ENCODE peak calls at places on chromosomes 12 and 14, in nine cellular contexts. One of them, this sample, is unnamed.

GRCh38 chr12:47419500-47419899 is 286.3 kb downstream of the RPAP3 start:
- DNase-seq in RWPE1: no peak
- DNase-seq in NB4: no peak
- DNase-seq in lung: no peak
- DNase-seq in mammary epithelial cell: peak; percentile 32
- DNase-seq in testis: no peak
- DNase-seq in body of pancreas: no peak
- DNase-seq in endothelial cell: no peak
- DNase-seq in GM20000: no peak
- DNase-seq in this sample: no peak

GRCh38 chr12:128784030-128784770 is 39.6 kb downstream of the SLC15A4 start:
- DNase-seq in RWPE1: no peak
- DNase-seq in GM20000: no peak
- DNase-seq in endothelial cell: no peak
- DNase-seq in mammary epithelial cell: no peak
- DNase-seq in NB4: no peak
- DNase-seq in testis: peak; percentile 96
- DNase-seq in lung: no peak
- DNase-seq in body of pancreas: no peak
- DNase-seq in this sample: no peak

GRCh38 chr12:14403711-14404164 is 38.3 kb downstream of the ATF7IP start:
- DNase-seq in NB4: no peak
- DNase-seq in GM20000: peak; percentile 34
- DNase-seq in mammary epithelial cell: peak; percentile 59
- DNase-seq in body of pancreas: peak; percentile 72
- DNase-seq in endothelial cell: no peak
- DNase-seq in testis: no peak
- DNase-seq in lung: no peak
- DNase-seq in RWPE1: peak; percentile 16
- DNase-seq in this sample: no peak

GRCh38 chr12:31339831-31340622 is 14.1 kb upstream of the SINHCAF start:
- DNase-seq in RWPE1: no peak
- DNase-seq in lung: no peak
- DNase-seq in NB4: no peak
- DNase-seq in GM20000: no peak
- DNase-seq in body of pancreas: no peak
- DNase-seq in testis: no peak
- DNase-seq in endothelial cell: no peak
- DNase-seq in mammary epithelial cell: no peak
- DNase-seq in this sample: peak; percentile 75

GRCh38 chr14:99393059-99393655 is 87.5 kb downstream of the SETD3 start:
- DNase-seq in RWPE1: peak; percentile 51
- DNase-seq in mammary epithelial cell: peak; percentile 20
- DNase-seq in endothelial cell: peak; percentile 63
- DNase-seq in lung: no peak
- DNase-seq in NB4: peak; percentile 47
- DNase-seq in body of pancreas: peak; percentile 27
- DNase-seq in GM20000: peak; percentile 61
- DNase-seq in testis: peak; percentile 41
- DNase-seq in this sample: peak; percentile 86

GRCh38 chr12:29676676-29677075 is 107.1 kb downstream of the TMTC1 start:
- DNase-seq in body of pancreas: no peak
- DNase-seq in lung: no peak
- DNase-seq in NB4: no peak
- DNase-seq in endothelial cell: no peak
- DNase-seq in mammary epithelial cell: no peak
- DNase-seq in testis: no peak
- DNase-seq in RWPE1: no peak
- DNase-seq in GM20000: no peak
- DNase-seq in this sample: no peak

GRCh38 chr12:121927798-121928197 is 9.4 kb downstream of the CFAP251 start:
- DNase-seq in testis: no peak
- DNase-seq in lung: no peak
- DNase-seq in GM20000: no peak
- DNase-seq in mammary epithelial cell: no peak
- DNase-seq in body of pancreas: no peak
- DNase-seq in NB4: no peak
- DNase-seq in endothelial cell: no peak
- DNase-seq in RWPE1: no peak
- DNase-seq in this sample: peak; percentile 44

GRCh38 chr12:9098115-9098452 is 17.6 kb downstream of the A2M start:
- DNase-seq in RWPE1: no peak
- DNase-seq in lung: no peak
- DNase-seq in mammary epithelial cell: no peak
- DNase-seq in NB4: no peak
- DNase-seq in endothelial cell: no peak
- DNase-seq in testis: no peak
- DNase-seq in body of pancreas: no peak
- DNase-seq in GM20000: no peak
- DNase-seq in this sample: no peak

GRCh38 chr12:51621155-51621922 is 30.3 kb downstream of the SCN8A start:
- DNase-seq in NB4: no peak
- DNase-seq in endothelial cell: no peak
- DNase-seq in testis: no peak
- DNase-seq in GM20000: no peak
- DNase-seq in RWPE1: no peak
- DNase-seq in mammary epithelial cell: no peak
- DNase-seq in body of pancreas: no peak
- DNase-seq in lung: no peak
- DNase-seq in this sample: no peak

GRCh38 chr14:101017806-101018560 is 114.5 kb upstream of the RTL1 start:
- DNase-seq in NB4: no peak
- DNase-seq in mammary epithelial cell: no peak
- DNase-seq in testis: no peak
- DNase-seq in endothelial cell: peak; percentile 0
- DNase-seq in lung: peak; percentile 23
- DNase-seq in GM20000: no peak
- DNase-seq in RWPE1: no peak
- DNase-seq in body of pancreas: peak; percentile 1
- DNase-seq in this sample: peak; percentile 22

GRCh38 chr12:24562761-24563392 is 386.0 kb downstream of the BCAT1 start:
- DNase-seq in endothelial cell: peak; percentile 56
- DNase-seq in body of pancreas: no peak
- DNase-seq in RWPE1: no peak
- DNase-seq in NB4: no peak
- DNase-seq in GM20000: peak; percentile 58
- DNase-seq in mammary epithelial cell: peak; percentile 32
- DNase-seq in lung: no peak
- DNase-seq in testis: peak; percentile 44
- DNase-seq in this sample: peak; percentile 89

GRCh38 chr14:89702151-89702936 is 252.2 kb downstream of the EFCAB11 start:
- DNase-seq in body of pancreas: peak; percentile 42
- DNase-seq in RWPE1: no peak
- DNase-seq in NB4: no peak
- DNase-seq in mammary epithelial cell: no peak
- DNase-seq in GM20000: no peak
- DNase-seq in endothelial cell: no peak
- DNase-seq in testis: peak; percentile 54
- DNase-seq in lung: no peak
- DNase-seq in this sample: no peak

GRCh38 chr12:57239587-57240068 is 10.1 kb downstream of the SHMT2 start:
- DNase-seq in testis: no peak
- DNase-seq in endothelial cell: no peak
- DNase-seq in body of pancreas: no peak
- DNase-seq in NB4: no peak
- DNase-seq in lung: no peak
- DNase-seq in GM20000: peak; percentile 22
- DNase-seq in mammary epithelial cell: peak; percentile 17
- DNase-seq in RWPE1: no peak
- DNase-seq in this sample: peak; percentile 72

GRCh38 chr14:100714205-100714781 is 12.4 kb upstream of the DLK1 start:
- DNase-seq in RWPE1: no peak
- DNase-seq in testis: no peak
- DNase-seq in NB4: peak; percentile 85
- DNase-seq in lung: no peak
- DNase-seq in body of pancreas: no peak
- DNase-seq in GM20000: no peak
- DNase-seq in mammary epithelial cell: no peak
- DNase-seq in endothelial cell: no peak
- DNase-seq in this sample: no peak

GRCh38 chr14:23078692-23079116 is 16.2 kb downstream of the ACIN1 start:
- DNase-seq in testis: peak; percentile 66
- DNase-seq in body of pancreas: peak; percentile 75
- DNase-seq in endothelial cell: no peak
- DNase-seq in NB4: peak; percentile 79
- DNase-seq in GM20000: no peak
- DNase-seq in lung: peak; percentile 74
- DNase-seq in mammary epithelial cell: peak; percentile 94
- DNase-seq in RWPE1: peak; percentile 77
- DNase-seq in this sample: no peak

GRCh38 chr14:101982621-101983020 is 18.2 kb downstream of the DYNC1H1 start:
- DNase-seq in lung: no peak
- DNase-seq in testis: no peak
- DNase-seq in mammary epithelial cell: no peak
- DNase-seq in NB4: no peak
- DNase-seq in GM20000: no peak
- DNase-seq in body of pancreas: no peak
- DNase-seq in RWPE1: no peak
- DNase-seq in endothelial cell: no peak
- DNase-seq in this sample: no peak

GRCh38 chr12:110224379-110225304 is 56.4 kb upstream of the ATP2A2 start:
- DNase-seq in endothelial cell: no peak
- DNase-seq in testis: no peak
- DNase-seq in lung: no peak
- DNase-seq in NB4: peak; percentile 46
- DNase-seq in body of pancreas: peak; percentile 12
- DNase-seq in GM20000: no peak
- DNase-seq in RWPE1: peak; percentile 68
- DNase-seq in mammary epithelial cell: peak; percentile 74
- DNase-seq in this sample: no peak

DNA sequence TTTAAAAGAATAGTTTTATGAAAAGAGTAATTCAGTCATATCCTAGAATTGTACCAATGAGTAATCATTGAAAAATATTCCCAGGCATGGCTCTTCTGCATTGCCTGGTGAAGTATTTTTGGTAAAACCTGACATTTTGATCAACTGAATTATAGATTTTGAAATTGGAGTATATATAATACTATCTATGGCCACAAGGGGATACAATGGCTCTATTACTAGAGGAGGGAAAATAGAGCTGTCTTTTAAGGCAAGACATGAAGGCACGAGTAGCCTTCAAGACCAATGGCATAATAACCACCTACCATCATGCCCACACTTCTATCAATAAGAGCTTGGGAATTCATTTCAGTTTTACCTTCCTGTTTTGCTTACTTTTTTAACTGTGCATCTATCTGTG is 1241.4 kb upstream of the TMEM132C start:
- DNase-seq in GM20000: no peak
- DNase-seq in body of pancreas: no peak
- DNase-seq in RWPE1: peak; percentile 14
- DNase-seq in lung: no peak
- DNase-seq in mammary epithelial cell: no peak
- DNase-seq in NB4: no peak
- DNase-seq in endothelial cell: no peak
- DNase-seq in testis: no peak
- DNase-seq in this sample: no peak
- TF ChIP-seq CTCF in GM20000: no peak
- TF ChIP-seq CTCF in body of pancreas: no peak
- TF ChIP-seq CTCF in RWPE1: no peak
- TF ChIP-seq CTCF in lung: no peak
- TF ChIP-seq CTCF in mammary epithelial cell: peak; percentile 58
- TF ChIP-seq CTCF in NB4: no peak
- TF ChIP-seq CTCF in endothelial cell: no peak
- TF ChIP-seq CTCF in testis: no peak
- TF ChIP-seq CTCF in this sample: peak; percentile 56

DNA sequence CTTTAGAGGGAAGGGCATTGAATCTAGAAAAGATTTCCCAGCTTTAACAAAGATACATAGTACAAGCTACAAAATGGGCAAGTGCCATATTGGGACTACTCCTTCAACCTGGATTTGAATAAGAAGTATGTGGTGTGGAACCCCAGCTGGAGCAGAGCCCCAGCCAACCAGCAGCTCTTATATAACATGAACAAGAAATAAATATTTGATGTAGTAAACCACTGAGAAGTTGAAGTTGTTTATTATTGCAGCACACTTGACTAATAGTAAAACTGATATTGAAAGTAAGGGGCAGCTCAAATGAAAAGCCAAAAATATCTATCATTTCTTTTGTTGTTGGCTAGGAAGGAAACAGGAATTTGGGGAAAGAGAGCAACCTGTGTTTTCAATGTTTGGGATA is 701.8 kb downstream of the TMTC2 start:
- DNase-seq in body of pancreas: no peak
- DNase-seq in GM20000: peak; percentile 1
- DNase-seq in testis: no peak
- DNase-seq in NB4: no peak
- DNase-seq in lung: no peak
- DNase-seq in RWPE1: no peak
- DNase-seq in endothelial cell: no peak
- DNase-seq in mammary epithelial cell: no peak
- DNase-seq in this sample: no peak
- TF ChIP-seq CTCF in body of pancreas: no peak
- TF ChIP-seq CTCF in GM20000: no peak
- TF ChIP-seq CTCF in testis: no peak
- TF ChIP-seq CTCF in NB4: no peak
- TF ChIP-seq CTCF in lung: no peak
- TF ChIP-seq CTCF in RWPE1: no peak
- TF ChIP-seq CTCF in endothelial cell: no peak
- TF ChIP-seq CTCF in mammary epithelial cell: no peak
- TF ChIP-seq CTCF in this sample: no peak

DNA sequence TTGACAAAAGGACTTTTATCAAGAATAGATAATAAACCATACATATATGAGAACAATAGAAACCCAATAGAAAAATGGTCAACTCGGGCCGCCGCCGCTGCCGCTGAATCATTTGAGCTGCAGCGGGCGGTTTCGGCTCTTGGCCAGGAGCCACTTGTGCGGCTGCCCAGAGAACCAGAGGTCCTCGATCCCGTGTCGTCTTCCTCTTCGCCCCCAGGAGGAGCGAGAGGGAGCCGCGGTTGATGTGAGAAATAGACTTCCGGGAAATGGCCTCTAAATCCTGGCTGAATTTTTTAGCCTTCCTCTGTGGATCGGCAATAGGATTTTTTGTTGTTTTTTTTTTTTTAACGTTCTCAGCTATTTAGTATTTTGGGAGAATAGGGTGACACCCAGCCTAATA is 44.8 kb downstream of the CPSF6 start:
- DNase-seq in NB4: peak; percentile 87
- DNase-seq in lung: peak; percentile 74
- DNase-seq in GM20000: peak; percentile 15
- DNase-seq in RWPE1: peak; percentile 52
- DNase-seq in testis: peak; percentile 84
- DNase-seq in endothelial cell: peak; percentile 65
- DNase-seq in mammary epithelial cell: peak; percentile 60
- DNase-seq in body of pancreas: peak; percentile 76
- DNase-seq in this sample: peak; percentile 91
- TF ChIP-seq CTCF in NB4: peak; percentile 41
- TF ChIP-seq CTCF in lung: no peak
- TF ChIP-seq CTCF in GM20000: no peak
- TF ChIP-seq CTCF in RWPE1: no peak
- TF ChIP-seq CTCF in testis: no peak
- TF ChIP-seq CTCF in endothelial cell: no peak
- TF ChIP-seq CTCF in mammary epithelial cell: peak; percentile 21
- TF ChIP-seq CTCF in body of pancreas: no peak
- TF ChIP-seq CTCF in this sample: peak; percentile 70

DNA sequence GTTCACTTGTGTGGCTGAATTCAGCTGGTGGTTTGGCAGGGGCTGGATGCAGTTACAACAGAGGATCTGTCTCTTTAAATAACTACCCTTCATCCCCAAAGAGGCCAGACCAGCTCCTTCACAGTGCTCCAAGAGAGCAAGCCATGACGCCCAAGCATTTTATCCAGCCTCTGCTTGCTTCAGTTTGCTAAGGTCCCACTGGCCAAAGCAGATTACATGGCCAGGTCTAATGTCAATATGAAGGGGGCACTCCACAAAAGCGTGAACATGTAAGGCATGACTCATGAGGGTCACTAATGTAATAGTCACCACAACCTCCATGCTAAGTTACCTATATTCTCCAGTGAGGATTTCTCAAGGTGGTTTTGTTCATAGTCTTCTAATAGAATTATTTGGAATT is 62.9 kb downstream of the MARK3 start:
- DNase-seq in NB4: no peak
- DNase-seq in endothelial cell: no peak
- DNase-seq in GM20000: no peak
- DNase-seq in testis: no peak
- DNase-seq in mammary epithelial cell: peak; percentile 17
- DNase-seq in lung: no peak
- DNase-seq in body of pancreas: no peak
- DNase-seq in RWPE1: peak; percentile 36
- DNase-seq in this sample: no peak
- TF ChIP-seq CTCF in NB4: no peak
- TF ChIP-seq CTCF in endothelial cell: no peak
- TF ChIP-seq CTCF in GM20000: no peak
- TF ChIP-seq CTCF in testis: no peak
- TF ChIP-seq CTCF in mammary epithelial cell: no peak
- TF ChIP-seq CTCF in lung: no peak
- TF ChIP-seq CTCF in body of pancreas: no peak
- TF ChIP-seq CTCF in RWPE1: no peak
- TF ChIP-seq CTCF in this sample: no peak

This sample was measured in endodermal cell.